ENCODE peak calls at places on chromosomes 7 and 10, in five cellular contexts. C, K, B, A and U are unnamed samples.
A peak's percentile ranks its signal among the peaks of the same experiment; 100 is the strongest.

GRCh38 chr7:151930026-151930653 is 26.1 kb upstream of the GALNTL5 start:
- DNase-seq in C (no peak), K (no peak), B (no peak), A (no peak), U (no peak)

GRCh38 chr10:110502851-110503301 is 5.2 kb downstream of the DUSP5 start:
- DNase-seq in C (peak; percentile 57), K (peak; percentile 67), B (no peak), A (peak; percentile 77), U (peak; percentile 33)

GRCh38 chr7:71868797-71869196 is 543.3 kb downstream of the CALN1 start:
- DNase-seq in C (no peak), K (no peak), B (no peak), A (no peak), U (no peak)

GRCh38 chr10:45553155-45553554 is 119.4 kb downstream of the ZFAND4 start:
- DNase-seq in C (no peak), K (no peak), B (no peak), A (no peak), U (no peak)

GRCh38 chr10:72107325-72108003 is 19.1 kb upstream of the SPOCK2 start:
- DNase-seq in C (no peak), K (no peak), B (no peak), A (no peak), U (no peak)

GRCh38 chr10:121804460-121804859 is 123.4 kb downstream of the ATE1 start:
- DNase-seq in C (no peak), K (no peak), B (no peak), A (no peak), U (no peak)

GRCh38 chr10:106897631-106898161 is 266.8 kb downstream of the SORCS1 start:
- DNase-seq in C (peak; percentile 61), K (no peak), B (no peak), A (no peak), U (no peak)

GRCh38 chr7:91050677-91051076 is 213.6 kb upstream of the FZD1 start:
- DNase-seq in C (no peak), K (no peak), B (no peak), A (no peak), U (no peak)

GRCh38 chr7:20607216-20607615 is 8.3 kb upstream of the ABCB5 start:
- DNase-seq in C (no peak), K (no peak), B (no peak), A (no peak), U (no peak)

GRCh38 chr10:12655940-12656339 is 306.6 kb downstream of the CAMK1D start:
- DNase-seq in C (no peak), K (no peak), B (no peak), A (no peak), U (no peak)

GRCh38 chr7:125675169-125675568 is 745.5 kb upstream of the POT1 start:
- DNase-seq in C (no peak), K (no peak), B (no peak), A (no peak), U (no peak)

GRCh38 chr10:118792501-118792900 is 37.7 kb upstream of the CACUL1 start:
- DNase-seq in C (no peak), K (no peak), B (no peak), A (peak; percentile 42), U (no peak)

GRCh38 chr10:93465806-93466675 is 16.1 kb downstream of the MYOF start:
- DNase-seq in C (peak; percentile 70), K (no peak), B (peak; percentile 96), A (peak; percentile 88), U (peak; percentile 96)

GRCh38 chr10:95268438-95268837 is 22.4 kb downstream of the PDLIM1 start:
- DNase-seq in C (peak; percentile 67), K (no peak), B (no peak), A (peak; percentile 90), U (peak; percentile 19)

GRCh38 chr10:33132626-33133025 is 174.6 kb upstream of the ITGB1 start:
- DNase-seq in C (no peak), K (no peak), B (no peak), A (no peak), U (no peak)

GRCh38 chr10:97771055-97771811 is 566 bp downstream of the SFRP5 start:
- DNase-seq in C (peak; percentile 45), K (no peak), B (no peak), A (no peak), U (peak; percentile 9)

GRCh38 chr10:484441-484924 is 205.0 kb downstream of the DIP2C start:
- DNase-seq in C (no peak), K (no peak), B (no peak), A (no peak), U (peak; percentile 70)

GRCh38 chr7:76047305-76047810 is 442 bp downstream of the STYXL1 start:
- DNase-seq in C (no peak), K (no peak), B (no peak), A (no peak), U (no peak)

GRCh38 chr7:158495780-158496179 is 91.8 kb downstream of the PTPRN2 start:
- DNase-seq in C (peak; percentile 46), K (no peak), B (no peak), A (no peak), U (peak; percentile 35)

GRCh38 chr10:16259726-16260125 is 177.1 kb upstream of the PTER start:
- DNase-seq in C (no peak), K (no peak), B (no peak), A (no peak), U (no peak)

GRCh38 chr10:124217906-124218769 is 124.7 kb upstream of the CHST15 start:
- DNase-seq in C (no peak), K (no peak), B (no peak), A (no peak), U (no peak)

GRCh38 chr7:119974972-119975371 is 298.0 kb upstream of the KCND2 start:
- DNase-seq in C (no peak), K (no peak), B (no peak), A (no peak), U (no peak)

GRCh38 chr7:140674899-140675701 is 2.4 kb downstream of the ADCK2 start:
- DNase-seq in C (peak; percentile 32), K (no peak), B (no peak), A (no peak), U (peak; percentile 44)

GRCh38 chr7:12067156-12067831 is 143.8 kb upstream of the TMEM106B start:
- DNase-seq in C (peak; percentile 79), K (peak; percentile 47), B (no peak), A (no peak), U (peak; percentile 40)

GRCh38 chr10:69179089-69179742 is 818 bp upstream of the SUPV3L1 start:
- DNase-seq in C (peak; percentile 32), K (no peak), B (no peak), A (no peak), U (no peak)

GRCh38 chr10:95963202-95963991 is 55.6 kb downstream of the CC2D2B start:
- DNase-seq in C (no peak), K (no peak), B (no peak), A (no peak), U (no peak)

GRCh38 chr10:132292972-132293415 is 14.8 kb downstream of the STK32C start:
- DNase-seq in C (no peak), K (peak; percentile 23), B (no peak), A (no peak), U (peak; percentile 83)

GRCh38 chr7:46247622-46248181 is 326.6 kb upstream of the IGFBP3 start:
- DNase-seq in C (no peak), K (no peak), B (no peak), A (no peak), U (no peak)

GRCh38 chr10:33122014-33122788 is 164.2 kb upstream of the ITGB1 start:
- DNase-seq in C (peak; percentile 30), K (no peak), B (no peak), A (no peak), U (peak; percentile 42)

GRCh38 chr10:119316729-119317097 is 109.3 kb downstream of the GRK5 start:
- DNase-seq in C (peak; percentile 86), K (no peak), B (no peak), A (peak; percentile 68), U (no peak)

GRCh38 chr7:467393-467828 is 52.2 kb downstream of the PDGFA start:
- DNase-seq in C (no peak), K (no peak), B (no peak), A (no peak), U (no peak)

GRCh38 chr7:157594306-157594705 is 257.5 kb downstream of the DNAJB6 start:
- DNase-seq in C (no peak), K (no peak), B (no peak), A (no peak), U (no peak)

GRCh38 chr7:137975223-137975622 is 26.7 kb downstream of the CREB3L2 start:
- DNase-seq in C (no peak), K (no peak), B (no peak), A (peak; percentile 57), U (no peak)
- H3K4me1 ChIP-seq in C (peaks cover 14% of the 10 kb centered on the region), K (peaks cover 4% of the 10 kb centered on the region), B (peaks cover 32% of the 10 kb centered on the region), A (peaks cover 47% of the 10 kb centered on the region), U (peaks cover 69% of the 10 kb centered on the region)

GRCh38 chr10:8049874-8050560 is 4.5 kb upstream of the GATA3 start:
- DNase-seq in C (peak; percentile 30), K (no peak), B (no peak), A (no peak), U (no peak)

GRCh38 chr10:8051851-8052257 is 2.6 kb upstream of the GATA3 start:
- DNase-seq in C (peak; percentile 51), K (no peak), B (no peak), A (no peak), U (no peak)

GRCh38 chr10:8049151-8049873 is 5.2 kb upstream of the GATA3 start:
- DNase-seq in C (peak; percentile 25), K (no peak), B (no peak), A (no peak), U (no peak)

GRCh38 chr10:8051109-8051781 is 3.2 kb upstream of the GATA3 start:
- DNase-seq in C (peak; percentile 24), K (no peak), B (no peak), A (no peak), U (no peak)

GRCh38 chr10:8050561-8051108 is 3.9 kb upstream of the GATA3 start:
- DNase-seq in C (peak; percentile 86), K (peak; percentile 88), B (no peak), A (no peak), U (no peak)
- H3K4me3 ChIP-seq in C (peak overlapping the region; percentile 75), K (peak overlapping the region; percentile 52), B (peak overlapping the region; percentile 36), A (peak overlapping the region; percentile 19), U (peak overlapping the region; percentile 20)

GRCh38 chr7:99380823-99381663 is 6.5 kb downstream of the ARPC1B start:
- DNase-seq in C (no peak), K (no peak), B (no peak), A (no peak), U (peak; percentile 27)
- H3K4me1 ChIP-seq in C (peaks cover 15% of the 10 kb centered on the region), K (peaks cover 10% of the 10 kb centered on the region), B (peaks cover 19% of the 10 kb centered on the region), A (peaks cover 35% of the 10 kb centered on the region), U (no peaks in the 10 kb centered on the region)

DNA sequence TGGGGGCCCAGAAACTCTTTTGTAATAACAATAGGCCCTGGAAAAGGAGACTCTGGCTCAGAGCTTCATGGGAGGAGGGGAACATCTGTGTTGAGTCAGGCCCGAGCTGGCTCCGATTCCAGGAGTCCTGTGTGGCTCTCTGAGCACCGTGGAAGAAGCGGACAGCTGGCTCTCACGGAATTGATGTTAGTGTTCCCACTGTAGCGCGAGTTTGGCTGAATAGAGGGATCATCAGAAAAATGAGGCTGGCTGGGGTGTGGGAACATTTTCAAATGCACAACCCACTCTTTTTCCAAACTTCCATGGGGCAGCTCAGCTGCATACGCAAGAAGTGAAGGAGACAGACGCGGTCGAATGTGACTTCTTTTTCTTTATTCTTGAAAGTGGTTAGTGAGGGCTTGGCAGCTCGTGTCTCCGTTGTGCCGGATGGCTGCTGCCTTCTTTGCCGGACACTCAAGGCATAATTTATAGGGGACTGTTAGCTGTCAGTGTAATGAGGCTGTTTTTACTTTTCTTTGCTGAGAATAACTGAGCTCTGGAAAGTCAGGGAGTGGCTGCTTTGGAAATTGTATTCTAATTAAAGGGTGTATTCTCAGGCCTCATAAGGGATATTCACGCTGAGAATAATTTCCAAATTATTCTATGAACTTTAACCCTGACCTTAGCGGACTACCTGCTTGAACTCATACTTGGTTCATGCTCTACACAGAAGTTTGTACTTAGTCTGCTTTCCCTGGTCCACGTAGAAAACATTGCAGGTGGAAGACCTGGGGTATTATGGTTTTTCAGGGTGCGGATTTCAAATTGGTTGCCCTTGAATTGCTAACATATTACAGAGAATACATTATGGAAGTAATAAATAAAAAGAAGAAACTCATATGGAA is 23.1 kb downstream of the MDFIC start:
- DNase-seq in C (peak; percentile 63), K (peak; percentile 49), B (no peak), A (peak; percentile 81), U (peak; percentile 53)
- H3K4me3 ChIP-seq in C (no peak overlapping the region), K (no peak overlapping the region), B (no peak overlapping the region), A (no peak overlapping the region), U (no peak overlapping the region)